ENCODE peak calls at places on chromosomes 11 and 22, in six cellular contexts. D is IMR-90, J is esophagus squamous epithelium, L is stomach, Z is Peyer's patch, U is tibial nerve. Y is an unnamed sample. For H3K4me1, the result is how much of the 10 kb centered on the place peaks cover.

GRCh38 chr11:112526699-112527410 is 266.2 kb upstream of the PLET1 start:
- DNase-seq in L (no peak), Z (no peak), U (no peak), D (no peak), J (no peak), Y (no peak)

GRCh38 chr11:61697093-61697492 is 16.9 kb downstream of the DAGLA start:
- DNase-seq in U (no peak), Z (no peak), L (no peak), J (no peak), D (no peak), Y (no peak)

GRCh38 chr11:77207618-77208313 is 79.7 kb downstream of the MYO7A start:
- DNase-seq in L (no peak), J (no peak), D (no peak), Z (no peak), U (no peak), Y (no peak)

GRCh38 chr11:125433454-125434121 is 62.5 kb downstream of the FEZ1 start:
- DNase-seq in U (no peak), L (peak), D (peak), Z (no peak), J (no peak), Y (peak)

GRCh38 chr22:23524226-23524625 is 55.9 kb downstream of the IGLL1 start:
- DNase-seq in J (no peak), Z (no peak), L (no peak), D (no peak), U (no peak), Y (no peak)

GRCh38 chr11:6992457-6993431 is 27.4 kb downstream of the ZNF214 start:
- DNase-seq in U (no peak), Z (no peak), J (no peak), D (peak), L (no peak), Y (no peak)

GRCh38 chr22:18034076-18034475 is 9.7 kb upstream of the MICAL3 start:
- DNase-seq in J (no peak), U (no peak), Z (no peak), L (no peak), D (no peak), Y (no peak)

GRCh38 chr11:93099811-93100210 is 98.0 kb downstream of the SLC36A4 start:
- DNase-seq in Z (no peak), D (peak), U (no peak), L (no peak), J (no peak), Y (no peak)

GRCh38 chr11:123628936-123629683 is 25.3 kb downstream of the SCN3B start:
- DNase-seq in Z (peak), U (no peak), L (peak), J (no peak), D (peak), Y (peak)

GRCh38 chr22:27597703-27598444 is 203.7 kb downstream of the MN1 start:
- DNase-seq in L (no peak), U (no peak), Z (no peak), J (no peak), D (no peak), Y (no peak)

GRCh38 chr11:79052539-79052938 is 388.3 kb downstream of the TENM4 start:
- DNase-seq in D (no peak), U (no peak), L (no peak), Z (no peak), J (no peak), Y (no peak)

GRCh38 chr22:37209140-37209845 is 3.0 kb downstream of the SSTR3 start:
- DNase-seq in U (no peak), D (no peak), Z (no peak), L (no peak), J (no peak), Y (no peak)

GRCh38 chr22:37208401-37209139 is 3.7 kb downstream of the SSTR3 start:
- DNase-seq in L (no peak), D (no peak), U (no peak), Z (no peak), J (no peak), Y (no peak)

GRCh38 chr22:37211075-37211852 is 1.0 kb downstream of the SSTR3 start:
- DNase-seq in U (no peak), D (no peak), J (no peak), Z (no peak), L (no peak), Y (peak)

GRCh38 chr22:37211853-37212173 is 464 bp downstream of the SSTR3 start:
- DNase-seq in L (no peak), Z (no peak), D (no peak), J (no peak), U (no peak), Y (no peak)

DNA sequence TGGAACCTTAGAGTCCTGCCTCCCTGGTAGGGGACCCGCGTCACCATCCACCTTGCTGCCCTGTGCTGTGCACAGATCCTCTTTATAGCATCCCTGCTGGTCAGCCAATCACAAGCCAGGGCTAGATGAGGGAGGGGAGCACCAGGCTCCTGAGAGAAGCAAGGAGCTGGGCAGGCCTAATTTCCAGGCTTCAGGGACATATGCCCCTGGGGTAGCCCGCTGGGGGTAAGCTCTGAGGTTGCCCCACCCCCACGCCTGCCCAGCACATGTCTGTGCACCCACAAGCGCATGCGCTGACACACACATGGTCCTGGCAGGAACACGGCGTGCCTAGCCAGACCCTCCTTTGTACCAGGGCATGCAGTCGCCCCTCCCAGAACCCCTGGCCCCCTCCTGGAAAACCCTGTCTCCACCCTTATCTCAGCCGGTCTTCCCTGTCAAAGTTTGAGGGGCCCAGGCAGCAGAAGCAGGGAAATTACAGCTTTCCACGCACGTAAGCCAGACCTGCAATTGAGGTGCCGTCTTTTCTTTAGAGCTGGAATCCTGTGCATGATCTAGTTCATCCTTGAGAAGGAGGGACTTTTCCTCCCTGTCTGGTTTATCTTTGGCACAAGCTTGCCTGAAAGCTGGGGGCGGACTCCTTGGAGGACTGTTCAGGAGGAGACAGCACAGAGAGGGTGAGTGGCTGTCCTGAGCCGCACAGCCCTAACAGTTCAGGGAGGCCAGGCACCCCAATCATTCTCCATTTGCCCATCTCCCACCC is 2.1 kb downstream of the SSTR3 start:
- DNase-seq in D (no peak), J (no peak), L (no peak), Z (no peak), U (no peak), Y (no peak)
- TF ChIP-seq POLR2A in D (no peak), J (no peak), L (no peak), Z (no peak), U (no peak), Y (no peak)

DNA sequence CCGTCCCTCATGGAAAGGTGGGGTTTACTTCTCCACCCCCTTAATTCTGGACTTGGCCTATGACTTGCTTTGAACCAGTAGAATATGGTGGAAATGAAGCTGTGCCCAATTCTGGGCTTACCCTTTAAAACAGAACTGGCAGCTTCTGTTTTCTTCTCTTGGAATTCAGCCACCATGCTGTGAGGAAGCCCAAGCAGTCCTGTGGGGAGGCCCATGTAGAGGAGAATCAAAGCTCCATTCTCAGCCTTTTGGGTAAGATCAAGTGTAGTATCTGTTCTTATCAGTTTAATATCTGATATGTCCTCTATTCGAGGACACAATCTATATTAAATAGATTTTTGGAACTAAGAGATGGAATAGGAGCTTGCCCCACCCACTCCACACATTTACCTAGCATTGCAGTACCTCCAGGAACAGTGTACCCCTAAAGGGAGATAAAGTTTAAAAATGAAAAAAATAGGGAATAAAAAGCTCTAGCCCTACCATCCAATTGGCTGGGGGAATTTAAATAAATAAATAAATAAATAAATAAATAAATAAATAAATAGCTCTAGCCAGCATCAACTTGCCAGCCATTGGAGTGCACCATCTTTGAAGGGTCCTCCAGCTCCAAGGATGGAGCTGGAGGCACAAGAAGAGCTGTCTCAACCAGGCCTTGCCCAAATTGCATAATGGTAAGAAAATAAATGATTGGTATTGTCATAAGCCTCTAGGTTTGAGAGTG is 13.2 kb upstream of the SYVN1 start:
- DNase-seq in D (no peak), L (no peak), Z (no peak), U (no peak), J (no peak), Y (no peak)
- H3K4me1 ChIP-seq in D (under half), L (under half), Z (under half), U (under half), J (under half), Y (under half)

DNA sequence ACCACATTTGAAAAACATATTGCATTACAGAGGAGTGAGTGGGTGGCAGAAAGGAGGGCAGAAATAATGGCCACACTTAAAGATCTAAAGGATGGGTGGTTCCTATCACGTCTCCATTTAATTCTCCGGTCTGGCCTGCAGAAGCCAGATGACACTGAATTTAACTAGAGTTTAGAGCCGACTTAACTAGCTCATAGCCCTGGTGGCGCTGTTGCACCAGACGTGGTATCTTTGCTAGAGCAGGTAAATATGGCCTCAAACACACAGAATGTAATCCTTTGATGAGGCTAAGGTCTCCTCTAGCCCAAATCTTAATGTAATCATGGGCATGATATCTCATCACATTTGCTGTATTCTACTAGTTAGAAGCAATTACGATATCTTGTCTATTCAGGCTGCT is 51.5 kb upstream of the GAL start:
- DNase-seq in J (no peak), Z (peak), L (peak), D (peak), U (no peak), Y (no peak)
- TF ChIP-seq CTCF in J (peak), Z (no peak), L (no peak), D (peak), U (peak), Y (no peak)

DNA sequence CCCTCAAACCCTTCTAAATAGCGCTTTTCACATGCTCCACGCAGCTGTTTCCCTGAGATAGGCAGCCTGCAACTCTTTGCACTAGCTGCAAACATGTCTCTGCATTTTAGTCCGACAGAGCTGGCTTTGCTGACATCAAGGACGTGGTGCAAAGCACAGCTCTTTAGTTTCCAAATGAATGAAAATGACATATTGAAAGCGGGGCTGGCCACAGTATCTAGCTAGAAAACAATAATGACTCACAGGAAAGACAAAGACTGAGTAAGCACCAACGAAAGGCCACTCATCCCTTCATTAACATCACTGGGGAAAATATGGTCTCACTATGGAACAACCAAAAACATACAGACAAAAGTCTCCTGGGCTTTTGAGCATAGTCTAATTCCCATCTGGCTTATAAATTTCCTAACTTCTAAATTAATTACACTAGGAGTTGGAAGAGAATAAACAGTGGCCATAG is 15.3 kb upstream of the ZC3H12C start:
- DNase-seq in Z (no peak), U (no peak), J (no peak), D (peak), L (no peak), Y (peak)
- TF ChIP-seq POLR2A in Z (no peak), U (no peak), J (no peak), D (no peak), L (no peak), Y (no peak)

DNA sequence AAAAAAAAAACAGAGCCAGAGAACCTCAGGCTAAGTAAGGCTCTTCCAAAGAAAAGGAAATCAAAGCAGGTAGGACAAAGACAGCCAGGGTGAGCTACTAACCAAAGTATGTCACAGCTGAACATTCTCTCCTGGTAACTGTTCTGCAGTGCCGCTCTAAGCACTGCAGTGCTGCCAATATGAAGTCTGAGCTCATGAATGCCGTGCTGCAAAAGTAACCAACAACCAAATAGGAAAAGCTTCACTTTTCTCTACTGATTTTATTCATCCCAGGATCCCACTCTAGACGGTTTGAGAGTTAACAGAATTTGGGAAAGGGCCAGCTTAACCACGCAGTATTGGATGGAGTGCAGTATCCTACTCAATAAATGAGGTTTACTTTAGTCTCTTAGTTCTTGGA is 3.5 kb downstream of the SIK3 start:
- DNase-seq in L (no peak), J (no peak), Z (no peak), D (peak), U (no peak), Y (no peak)
- H3K4me1 ChIP-seq in L (half or more), J (half or more), Z (under half), D (under half), U (under half), Y (under half)

DNA sequence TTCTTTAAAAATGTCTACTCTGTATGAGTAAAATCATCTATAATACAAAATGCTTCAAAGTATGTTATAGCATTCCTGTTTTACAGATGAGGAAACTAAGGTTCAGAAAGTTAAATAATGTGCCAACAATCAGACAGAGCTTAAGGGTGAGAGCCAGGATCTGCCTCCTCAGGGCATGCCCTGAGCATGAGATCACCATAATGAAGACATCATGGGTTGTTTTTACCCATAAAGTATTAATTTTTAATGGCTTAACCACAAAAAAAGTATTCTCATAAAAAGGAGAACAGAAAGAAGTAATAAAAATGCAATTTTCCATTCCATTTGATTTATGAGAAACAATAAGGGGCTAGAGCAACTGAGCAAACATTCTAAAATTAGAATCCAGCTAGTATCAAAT is 534.3 kb upstream of the ARHGAP42 start:
- DNase-seq in J (no peak), D (no peak), Z (no peak), U (no peak), L (no peak), Y (no peak)
- TF ChIP-seq CTCF in J (no peak), D (no peak), Z (no peak), U (no peak), L (no peak), Y (no peak)

DNA sequence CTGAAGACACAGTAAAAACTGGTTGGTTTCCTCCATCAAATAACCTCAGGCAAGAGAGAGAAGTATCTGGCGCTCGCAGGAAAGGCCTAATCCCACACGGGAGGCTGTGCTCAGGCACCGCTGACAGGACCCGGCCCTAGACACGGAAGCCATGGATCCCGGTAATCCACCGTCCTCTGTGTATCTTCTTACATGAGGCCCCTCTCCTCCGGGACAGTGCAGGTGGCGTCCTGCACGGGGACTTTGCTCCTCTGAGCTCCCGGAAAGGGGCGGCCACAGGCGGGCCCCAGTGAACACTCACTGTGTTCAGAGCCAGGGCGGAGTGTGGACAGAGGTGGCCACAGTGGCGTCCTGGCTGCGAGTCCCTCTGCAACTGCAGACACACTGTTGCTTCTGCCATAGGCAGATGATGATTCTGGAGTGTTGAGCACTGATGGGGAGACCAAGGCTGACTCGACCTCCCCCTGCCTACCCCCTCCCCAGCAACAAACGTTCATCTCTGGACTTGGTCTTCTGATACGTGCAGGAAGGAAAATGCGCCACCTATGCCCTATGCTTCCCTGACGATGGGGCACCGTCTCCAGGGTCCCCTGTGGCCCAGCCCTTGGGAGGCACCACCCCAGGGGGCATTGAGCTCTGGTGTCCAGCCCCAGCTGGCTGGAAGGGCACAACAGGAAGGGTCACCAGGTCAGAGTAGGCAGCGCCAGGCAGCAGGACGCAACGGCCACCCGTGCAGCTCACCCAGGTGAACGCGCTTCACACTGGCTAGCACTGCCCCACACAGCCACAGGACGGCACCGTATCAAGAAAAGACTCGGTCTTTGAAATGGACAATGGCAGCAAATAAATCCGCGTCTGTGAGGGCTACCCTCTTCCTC is 95.7 kb downstream of the TRMU start:
- DNase-seq in J (no peak), U (no peak), D (no peak), L (no peak), Z (no peak), Y (no peak)
- TF ChIP-seq POLR2A in J (no peak), U (no peak), D (no peak), L (no peak), Z (peak), Y (no peak)

GRCh38 chr11:128493570-128493965 is 93.8 kb downstream of the ETS1 start:
- DNase-seq in L (no peak), Z (no peak), U (no peak), D (peak), J (no peak), Y (no peak)

GRCh38 chr11:128492461-128492860 is 94.9 kb downstream of the ETS1 start:
- DNase-seq in D (peak), U (no peak), Z (no peak), L (no peak), J (no peak), Y (no peak)

GRCh38 chr11:128490092-128490491 is 97.3 kb downstream of the ETS1 start:
- DNase-seq in L (no peak), D (no peak), J (no peak), Z (no peak), U (no peak), Y (no peak)

GRCh38 chr11:128492903-128493569 is 94.3 kb downstream of the ETS1 start:
- DNase-seq in D (no peak), J (no peak), Z (no peak), U (no peak), L (no peak), Y (no peak)

GRCh38 chr11:128491195-128491936 is 96.0 kb downstream of the ETS1 start:
- DNase-seq in J (no peak), L (no peak), Z (no peak), U (no peak), D (no peak), Y (no peak)
- H3K4me1 ChIP-seq in J (under half), L (under half), Z (under half), U (under half), D (under half), Y (under half)

GRCh38 chr11:72040497-72041363 is 39.6 kb downstream of the NUMA1 start:
- DNase-seq in D (peak), L (peak), Z (peak), U (peak), J (peak), Y (peak)
- TF ChIP-seq CTCF in D (no peak), L (no peak), Z (no peak), U (peak), J (no peak), Y (no peak)